ENCODE peak calls at places on chromosomes 1 and 21, in seven cellular contexts. B, L, Y, E, Z, R and T are unnamed samples. For H3K4me1, the result is how much of the 10 kb centered on the place peaks cover.

GRCh38 chr1:6035265-6035664 is 10.4 kb upstream of the KCNAB2 start:
- DNase-seq in B (no peak), L (peak), Y (no peak), E (no peak), Z (no peak), R (no peak), T (no peak)

GRCh38 chr1:53362270-53362669 is 34.4 kb upstream of the LRP8 start:
- DNase-seq in B (no peak), L (no peak), Y (no peak), E (no peak), Z (no peak), R (no peak), T (peak)

GRCh38 chr1:248905949-248906740 is at the start of gene PGBD2:
- DNase-seq in B (peak), L (peak), Y (peak), E (peak), Z (peak), R (peak), T (peak)

GRCh38 chr21:26093094-26093493 is 77.5 kb downstream of the APP start:
- DNase-seq in B (no peak), L (no peak), Y (no peak), E (no peak), Z (no peak), R (no peak), T (no peak)

GRCh38 chr1:92031281-92032110 is 1.7 kb downstream of the EPHX4 start:
- DNase-seq in B (no peak), L (no peak), Y (no peak), E (no peak), Z (no peak), R (no peak), T (no peak)

GRCh38 chr1:159843459-159843858 is 16.8 kb downstream of the SLAMF8 start:
- DNase-seq in B (no peak), L (no peak), Y (no peak), E (no peak), Z (no peak), R (no peak), T (no peak)

GRCh38 chr1:183580281-183580682 is 10.0 kb downstream of the NCF2 start:
- DNase-seq in B (no peak), L (peak), Y (peak), E (no peak), Z (peak), R (peak), T (no peak)

GRCh38 chr21:25929859-25930520 is 195.2 kb downstream of the GABPA start:
- DNase-seq in B (no peak), L (peak), Y (no peak), E (no peak), Z (no peak), R (no peak), T (no peak)

GRCh38 chr21:37435120-37435519 is 68.5 kb downstream of the DYRK1A start:
- DNase-seq in B (peak), L (peak), Y (no peak), E (no peak), Z (peak), R (peak), T (no peak)

GRCh38 chr1:115190766-115191165 is 101.5 kb upstream of the TSPAN2 start:
- DNase-seq in B (no peak), L (no peak), Y (no peak), E (no peak), Z (no peak), R (no peak), T (no peak)

GRCh38 chr1:200518524-200518923 is 102.0 kb downstream of the KIF14 start:
- DNase-seq in B (no peak), L (no peak), Y (no peak), E (no peak), Z (no peak), R (no peak), T (no peak)

GRCh38 chr1:213268221-213268620 is 217.2 kb downstream of the RPS6KC1 start:
- DNase-seq in B (no peak), L (no peak), Y (no peak), E (no peak), Z (no peak), R (no peak), T (no peak)

GRCh38 chr1:41612953-41613352 is 128.5 kb upstream of the EDN2 start:
- DNase-seq in B (peak), L (no peak), Y (no peak), E (no peak), Z (no peak), R (no peak), T (no peak)

GRCh38 chr1:180233191-180234011 is 3.3 kb downstream of the LHX4 start:
- DNase-seq in B (peak), L (no peak), Y (no peak), E (no peak), Z (no peak), R (no peak), T (no peak)

GRCh38 chr1:87224209-87224608 is 104.5 kb upstream of the LMO4 start:
- DNase-seq in B (no peak), L (no peak), Y (no peak), E (no peak), Z (peak), R (peak), T (no peak)

GRCh38 chr1:3902111-3902511 is 2.0 kb upstream of the C1orf174 start:
- DNase-seq in B (no peak), L (no peak), Y (peak), E (no peak), Z (no peak), R (no peak), T (peak)

GRCh38 chr1:18927654-18928272 is 25.4 kb upstream of the ALDH4A1 start:
- DNase-seq in B (no peak), L (no peak), Y (no peak), E (no peak), Z (peak), R (no peak), T (no peak)

GRCh38 chr1:51504806-51505525 is 14.1 kb downstream of the EPS15 start:
- DNase-seq in B (no peak), L (no peak), Y (no peak), E (no peak), Z (no peak), R (no peak), T (no peak)
- TF ChIP-seq POLR2A in B (no peak), L (no peak), Y (no peak), E (no peak), Z (no peak), R (no peak), T (no peak)

GRCh38 chr1:7666249-7666648 is 104.8 kb upstream of the VAMP3 start:
- DNase-seq in B (no peak), L (no peak), Y (no peak), E (no peak), Z (no peak), R (no peak), T (no peak)

GRCh38 chr1:7664893-7665250 is 106.2 kb upstream of the VAMP3 start:
- DNase-seq in B (no peak), L (no peak), Y (no peak), E (no peak), Z (no peak), R (no peak), T (no peak)

GRCh38 chr1:7669559-7670208 is 101.4 kb upstream of the VAMP3 start:
- DNase-seq in B (no peak), L (peak), Y (peak), E (peak), Z (peak), R (peak), T (no peak)

GRCh38 chr1:7670334-7671145 is 100.6 kb upstream of the VAMP3 start:
- DNase-seq in B (no peak), L (no peak), Y (no peak), E (no peak), Z (no peak), R (no peak), T (no peak)

DNA sequence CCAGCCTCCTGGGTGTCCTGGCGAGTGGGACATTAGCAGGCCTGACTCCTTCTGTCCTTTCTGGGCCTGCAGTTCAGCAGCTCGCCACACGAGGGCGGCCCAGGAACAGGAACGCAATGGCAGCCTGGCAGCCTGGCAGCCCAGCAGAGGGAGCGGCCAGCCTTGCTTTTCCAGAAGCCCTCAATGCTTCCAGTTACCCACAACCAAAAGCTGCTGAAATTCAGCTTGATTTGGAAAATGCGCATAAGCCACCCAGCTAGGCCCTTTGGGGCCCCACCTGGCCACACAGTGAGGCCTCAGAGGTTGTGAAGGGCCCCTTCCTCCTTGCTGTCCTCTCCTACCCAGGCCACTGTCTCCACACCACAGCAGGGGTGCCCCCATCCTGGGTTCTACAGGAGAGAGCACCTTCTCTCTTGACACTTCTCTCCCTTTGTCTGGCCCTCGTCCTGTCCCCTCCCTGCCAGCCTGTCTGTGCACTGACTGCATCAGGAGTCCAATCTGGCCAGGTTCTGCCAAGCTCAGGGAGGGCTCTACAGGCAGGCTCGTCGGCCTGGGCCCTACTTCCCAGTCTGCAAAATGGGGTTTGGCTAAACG is 103.4 kb upstream of the VAMP3 start:
- DNase-seq in B (peak), L (peak), Y (peak), E (peak), Z (peak), R (peak), T (peak)
- TF ChIP-seq POLR2AphosphoS5 in B (no peak), L (no peak), Y (no peak), E (no peak), Z (no peak), R (no peak), T (peak)

DNA sequence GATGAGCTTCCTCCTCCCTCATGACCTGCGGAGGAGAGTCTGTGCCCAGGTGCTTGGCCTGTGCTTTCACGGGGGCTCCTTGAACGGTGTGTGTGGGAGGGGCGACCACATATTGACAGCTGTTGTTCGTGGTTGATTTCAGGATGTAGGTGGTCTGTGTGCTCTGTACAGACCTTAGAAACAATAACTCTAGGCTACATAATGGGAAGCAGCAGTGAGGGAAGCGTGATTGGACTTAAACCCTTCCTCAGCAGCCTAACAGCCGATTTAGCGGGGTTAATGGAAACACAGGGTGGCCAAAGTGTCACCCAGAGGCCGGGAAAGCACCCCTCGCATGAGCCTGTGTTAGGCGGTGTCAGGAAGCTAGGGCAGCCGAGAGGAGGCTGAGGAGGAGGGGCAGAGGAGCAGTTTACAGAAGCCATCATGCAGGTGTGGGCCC is 56.0 kb downstream of the TBCE start:
- DNase-seq in B (no peak), L (no peak), Y (no peak), E (no peak), Z (no peak), R (no peak), T (no peak)
- H3K4me1 ChIP-seq in B (under half), L (under half), Y (under half), E (under half), Z (under half), R (under half), T (under half)

GRCh38 chr1:2215329-2215728 is 12.8 kb upstream of the SKI start:
- DNase-seq in B (peak), L (no peak), Y (no peak), E (no peak), Z (no peak), R (no peak), T (no peak)

GRCh38 chr1:2212542-2213491 is 15.3 kb upstream of the SKI start:
- DNase-seq in B (peak), L (peak), Y (peak), E (peak), Z (peak), R (peak), T (peak)

GRCh38 chr1:2212167-2212541 is 16.0 kb upstream of the SKI start:
- DNase-seq in B (no peak), L (no peak), Y (peak), E (no peak), Z (no peak), R (no peak), T (no peak)

GRCh38 chr1:2214541-2215241 is 13.4 kb upstream of the SKI start:
- DNase-seq in B (peak), L (no peak), Y (peak), E (no peak), Z (no peak), R (no peak), T (peak)

GRCh38 chr1:2213576-2214505 is 14.3 kb upstream of the SKI start:
- DNase-seq in B (peak), L (no peak), Y (peak), E (no peak), Z (peak), R (no peak), T (peak)
- TF ChIP-seq POLR2A in B (peak), L (no peak), Y (peak), E (no peak), Z (no peak), R (no peak), T (no peak)

DNA sequence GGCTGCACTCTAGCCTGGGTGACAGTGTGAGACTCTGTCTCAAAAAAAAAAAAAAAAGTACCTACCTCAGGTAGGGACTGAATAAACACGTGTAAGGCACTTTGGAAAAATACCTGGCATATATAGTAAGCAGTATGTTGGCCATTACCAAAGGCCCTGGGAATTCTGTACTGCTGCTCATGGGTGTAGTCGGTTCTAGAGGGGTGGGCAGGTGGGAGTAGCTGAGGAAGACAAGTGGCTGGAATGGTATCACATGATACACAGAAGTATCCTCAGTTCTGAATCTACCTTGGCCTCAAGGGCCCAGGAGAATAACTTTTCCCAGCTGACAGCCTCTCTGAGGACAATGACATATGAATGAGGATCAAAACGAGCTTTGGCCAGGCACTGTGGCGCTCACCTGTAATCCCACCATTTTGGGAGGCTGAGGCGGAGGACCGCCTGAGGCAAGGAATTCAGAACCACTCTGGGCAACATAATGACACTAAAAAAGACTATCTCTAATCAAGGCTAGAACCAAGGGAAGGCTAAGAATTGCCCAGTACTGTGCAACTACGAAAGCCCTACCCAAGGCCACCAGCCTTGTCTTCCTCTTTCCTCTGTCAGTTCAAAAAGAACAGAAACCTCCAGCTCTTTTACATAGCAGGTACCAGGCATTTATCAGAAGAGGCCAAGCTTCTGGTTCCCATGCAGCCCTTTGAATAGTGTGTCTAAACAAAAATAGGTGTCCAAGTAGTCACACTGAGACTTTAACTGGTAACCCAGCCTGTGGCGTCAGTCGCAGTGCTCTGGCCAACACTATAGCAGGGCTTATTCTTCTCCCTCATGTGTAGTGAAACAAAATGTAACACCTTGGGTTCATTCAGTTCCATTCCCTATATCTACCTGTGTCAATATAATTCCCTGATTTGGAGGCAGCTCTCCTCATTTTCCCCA is 10.2 kb downstream of the MMACHC start:
- DNase-seq in B (no peak), L (no peak), Y (no peak), E (no peak), Z (no peak), R (no peak), T (no peak)
- TF ChIP-seq POLR2AphosphoS5 in B (no peak), L (peak), Y (no peak), E (no peak), Z (no peak), R (peak), T (peak)

DNA sequence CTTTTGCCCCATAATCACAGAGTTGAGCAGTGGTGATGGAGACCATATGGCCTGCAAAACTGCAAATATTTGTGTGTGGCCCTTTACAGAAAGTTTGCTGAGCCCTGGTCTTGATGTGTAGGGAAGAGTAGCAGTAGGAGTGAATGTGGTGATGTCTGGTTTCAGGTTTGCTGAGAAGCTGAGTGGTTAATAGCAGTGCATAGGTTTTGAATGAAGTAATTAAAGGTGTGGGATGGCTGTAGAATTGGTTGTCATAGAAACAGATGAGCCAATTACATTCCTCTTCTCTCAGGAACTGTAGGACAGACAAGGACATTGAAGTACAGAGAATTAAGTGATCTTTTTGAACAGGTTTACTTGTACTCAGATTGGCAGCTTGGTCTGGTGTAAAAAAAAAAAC is 37.4 kb downstream of the PRDM2 start:
- DNase-seq in B (no peak), L (no peak), Y (no peak), E (no peak), Z (no peak), R (no peak), T (no peak)
- H3K4me1 ChIP-seq in B (under half), L (under half), Y (under half), E (under half), Z (under half), R (under half), T (under half)

GRCh38 chr1:151156515-151156819 is at the start of gene TNFAIP8L2:
- DNase-seq in B (peak), L (peak), Y (peak), E (peak), Z (no peak), R (no peak), T (peak)
- TF ChIP-seq POLR2A in B (no peak), L (no peak), Y (no peak), E (no peak), Z (no peak), R (no peak), T (no peak)

DNA sequence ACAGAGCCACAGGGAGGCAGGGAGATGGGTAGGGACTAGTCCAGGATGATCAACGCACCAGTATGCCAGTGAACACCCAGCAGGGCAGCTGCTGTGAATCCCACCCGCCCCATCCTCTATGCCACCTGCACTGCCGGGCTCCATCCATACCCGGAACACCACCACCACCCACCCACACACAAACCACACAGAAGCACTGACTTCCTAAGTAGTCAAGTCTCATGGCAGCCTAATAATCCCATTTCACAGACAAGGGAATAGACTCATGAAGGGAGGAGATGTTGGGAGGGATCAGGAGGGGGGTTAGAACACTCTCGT is 6.3 kb downstream of the DRAXIN start:
- DNase-seq in B (no peak), L (no peak), Y (no peak), E (no peak), Z (no peak), R (no peak), T (no peak)
- TF ChIP-seq POLR2AphosphoS5 in B (no peak), L (no peak), Y (no peak), E (no peak), Z (no peak), R (no peak), T (no peak)

GRCh38 chr1:42686418-42686817 is 4.2 kb downstream of the YBX1 start:
- DNase-seq in B (no peak), L (peak), Y (no peak), E (no peak), Z (no peak), R (no peak), T (no peak)
- H3K4me1 ChIP-seq in B (half or more), L (under half), Y (half or more), E (half or more), Z (under half), R (under half), T (half or more)

GRCh38 chr1:27382950-27383627 is at the start of gene CD164L2:
- DNase-seq in B (no peak), L (peak), Y (peak), E (peak), Z (no peak), R (no peak), T (peak)
- TF ChIP-seq POLR2A in B (no peak), L (no peak), Y (no peak), E (no peak), Z (no peak), R (no peak), T (no peak)